ENCODE peak calls at places on chromosomes 11 and 22, in six cellular contexts. W is gastrocnemius medialis, Z is heart left ventricle, Y is IMR-90, A is WERI-Rb-1, L is AG04450. F is an unnamed sample.

GRCh38 chr11:15276616-15277015 is 161.9 kb downstream of the INSC start:
- DNase-seq in Y (peak; percentile 4), W (no peak), L (no peak), Z (no peak), A (peak; percentile 25), F (no peak)

GRCh38 chr22:48679656-48680555 is 1147.8 kb downstream of the BRD1 start:
- DNase-seq in Z (no peak), Y (no peak), L (no peak), W (no peak), A (no peak), F (no peak)

GRCh38 chr22:32919629-32920028 is 118.1 kb downstream of the TIMP3 start:
- DNase-seq in Z (no peak), A (no peak), Y (no peak), W (no peak), L (no peak), F (no peak)

GRCh38 chr11:125313271-125314222 is 149.0 kb downstream of the PKNOX2 start:
- DNase-seq in A (no peak), L (no peak), Z (peak; percentile 28), Y (peak; percentile 65), W (no peak), F (no peak)

GRCh38 chr11:18618341-18619025 is 15.7 kb downstream of the SPTY2D1 start:
- DNase-seq in A (no peak), L (no peak), W (no peak), Z (no peak), Y (peak; percentile 73), F (no peak)

GRCh38 chr22:22812031-22812905 is 75.3 kb upstream of the IGLL5 start:
- DNase-seq in Y (no peak), A (no peak), L (no peak), W (no peak), Z (no peak), F (no peak)

GRCh38 chr22:35997438-35997837 is 31.2 kb downstream of the RBFOX2 start:
- DNase-seq in Z (peak; percentile 21), A (no peak), Y (peak; percentile 81), L (no peak), W (no peak), F (no peak)

GRCh38 chr22:45335021-45335818 is 25.5 kb downstream of the FAM118A start:
- DNase-seq in A (peak; percentile 19), L (no peak), W (peak; percentile 64), Z (peak; percentile 81), Y (no peak), F (no peak)

GRCh38 chr11:12761029-12761428 is 86.8 kb downstream of the TEAD1 start:
- DNase-seq in L (peak; percentile 18), W (no peak), Z (no peak), A (no peak), Y (peak; percentile 58), F (no peak)

DNA sequence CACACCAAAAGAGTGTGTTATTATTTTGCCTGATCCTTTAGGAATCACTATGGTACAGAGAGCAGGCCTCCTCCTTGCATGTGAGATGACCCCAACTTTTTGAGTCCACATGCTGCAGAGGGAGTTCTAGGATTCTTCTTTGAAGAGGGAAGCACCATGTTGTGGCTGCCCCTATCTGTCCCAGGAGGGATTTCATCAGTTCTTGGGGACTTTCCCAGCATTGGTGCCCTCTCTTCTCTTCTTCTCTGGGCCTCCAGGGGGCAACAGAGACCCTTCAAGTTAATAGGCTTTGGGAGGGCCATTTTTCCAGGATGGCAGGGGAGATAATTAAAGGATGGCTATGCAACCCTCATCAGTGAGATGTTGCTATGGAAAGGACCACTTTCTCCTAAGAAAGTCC is 3.6 kb downstream of the MMP1 start:
- DNase-seq in L (no peak), Z (no peak), Y (peak; percentile 50), W (no peak), A (peak; percentile 58), F (no peak)
- TF ChIP-seq CTCF in L (peak; percentile 58), Z (peak; percentile 20), Y (peak; percentile 54), W (no peak), A (peak; percentile 47), F (no peak)

GRCh38 chr22:38302906-38303305 is 14.3 kb downstream of the CSNK1E start:
- DNase-seq in W (no peak), Y (no peak), A (no peak), Z (no peak), L (no peak), F (no peak)
- H3K27me3 ChIP-seq in W (no peaks in the 10 kb centered on the region), Y (no peaks in the 10 kb centered on the region), A (no peaks in the 10 kb centered on the region), Z (no peaks in the 10 kb centered on the region), L (no peaks in the 10 kb centered on the region), F (no peaks in the 10 kb centered on the region)

GRCh38 chr11:36092314-36093030 is 148.6 kb downstream of the LDLRAD3 start:
- DNase-seq in Y (peak; percentile 39), A (no peak), Z (no peak), W (no peak), L (no peak), F (no peak)

GRCh38 chr11:36090351-36091245 is 146.7 kb downstream of the LDLRAD3 start:
- DNase-seq in Y (no peak), Z (no peak), A (no peak), L (no peak), W (no peak), F (no peak)

GRCh38 chr11:36089920-36090319 is 146.1 kb downstream of the LDLRAD3 start:
- DNase-seq in A (no peak), L (no peak), W (no peak), Y (no peak), Z (no peak), F (no peak)

GRCh38 chr11:36093548-36093947 is 149.7 kb downstream of the LDLRAD3 start:
- DNase-seq in Z (no peak), W (no peak), A (no peak), Y (no peak), L (no peak), F (no peak)

DNA sequence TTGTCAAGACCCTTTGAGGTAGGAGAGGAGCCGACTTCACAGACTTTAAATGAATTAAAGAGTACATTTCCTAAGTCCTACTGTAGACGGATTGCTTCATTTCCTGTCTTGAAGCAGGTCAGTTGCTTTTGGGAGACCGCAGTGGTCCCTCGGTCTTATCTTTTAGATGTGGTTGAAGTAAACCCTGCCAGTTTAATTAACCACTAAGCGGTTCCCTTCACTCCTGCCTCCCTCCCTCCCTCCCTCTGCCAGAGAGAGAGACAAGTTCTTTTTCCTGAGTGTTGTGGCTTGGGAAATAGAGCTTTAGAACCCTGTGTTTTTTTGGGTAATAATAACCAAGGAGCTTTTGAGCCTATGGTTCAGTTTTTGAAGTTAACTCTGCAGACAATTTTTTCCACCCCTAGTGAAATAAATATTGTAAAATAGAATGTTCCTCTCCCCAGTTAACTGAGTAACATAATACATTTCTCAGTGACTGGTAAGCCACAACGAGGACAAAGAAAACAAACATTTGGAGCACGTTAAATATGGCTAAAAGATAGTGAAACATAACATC is 147.5 kb downstream of the LDLRAD3 start:
- DNase-seq in A (no peak), L (peak; percentile 13), W (no peak), Y (peak; percentile 79), Z (no peak), F (no peak)
- H3K27ac ChIP-seq in A (no peak overlapping the region), L (no peak overlapping the region), W (no peak overlapping the region), Y (peak overlapping the region; percentile 38), Z (no peak overlapping the region), F (peak overlapping the region; percentile 12)

GRCh38 chr11:117076941-117077659 is 21.1 kb downstream of the SIK3 start:
- DNase-seq in L (no peak), Y (no peak), W (no peak), A (no peak), Z (no peak), F (no peak)

GRCh38 chr11:117080370-117080769 is 17.9 kb downstream of the SIK3 start:
- DNase-seq in W (no peak), A (no peak), Z (no peak), Y (no peak), L (no peak), F (no peak)

GRCh38 chr11:117083011-117083940 is 15.0 kb downstream of the SIK3 start:
- DNase-seq in A (no peak), Y (no peak), W (no peak), Z (no peak), L (no peak), F (no peak)

GRCh38 chr11:117084992-117085391 is 13.2 kb downstream of the SIK3 start:
- DNase-seq in A (no peak), Z (no peak), Y (no peak), W (no peak), L (no peak), F (no peak)

GRCh38 chr11:117081908-117082307 is 16.3 kb downstream of the SIK3 start:
- DNase-seq in Z (no peak), L (no peak), A (no peak), Y (no peak), W (no peak), F (no peak)
- TF ChIP-seq CTCF in Z (no peak), L (no peak), A (no peak), Y (no peak), W (no peak), F (no peak)

DNA sequence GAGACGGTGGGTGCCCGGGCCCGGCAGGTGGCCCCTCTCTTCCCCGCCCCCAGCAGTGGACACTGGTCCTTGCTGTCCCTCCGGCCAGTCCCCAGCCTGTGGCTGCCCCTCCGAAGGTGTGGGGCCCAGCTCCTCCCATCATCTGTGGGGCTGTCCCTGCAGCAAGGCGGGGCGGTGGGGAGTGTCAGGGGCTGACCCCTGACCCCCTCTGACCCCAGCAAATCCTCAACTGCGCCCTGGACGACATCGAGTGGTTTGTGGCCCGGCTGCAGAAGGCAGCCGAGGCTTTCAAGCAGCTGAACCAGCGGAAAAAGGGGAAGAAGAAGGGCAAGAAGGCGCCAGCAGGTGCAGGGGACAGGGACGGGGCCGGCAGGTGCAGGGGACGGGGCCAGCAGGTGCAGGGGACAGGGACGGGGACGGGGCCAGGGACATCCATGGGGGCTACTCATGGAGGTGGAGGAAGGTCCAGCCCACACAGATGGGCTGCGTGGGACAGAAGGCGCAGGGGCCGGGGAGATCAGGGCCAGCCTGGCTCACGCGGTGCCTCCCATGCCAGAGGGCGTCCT is 15.4 kb downstream of the EPS8L2 start:
- DNase-seq in L (no peak), A (no peak), Z (no peak), W (no peak), Y (no peak), F (no peak)
- H3K27me3 ChIP-seq in L (peaks cover 30% of the 10 kb centered on the region), A (peaks cover 27% of the 10 kb centered on the region), Z (peaks cover 56% of the 10 kb centered on the region), W (peaks cover 68% of the 10 kb centered on the region), Y (peaks cover 9% of the 10 kb centered on the region), F (peaks cover 72% of the 10 kb centered on the region)

GRCh38 chr22:43263645-43264514 is 76.9 kb upstream of the TTLL12 start:
- DNase-seq in Y (peak; percentile 88), W (no peak), L (peak; percentile 15), A (no peak), Z (peak; percentile 51), F (peak; percentile 30)
- H3K27ac ChIP-seq in Y (no peak overlapping the region), W (no peak overlapping the region), L (no peak overlapping the region), A (no peak overlapping the region), Z (no peak overlapping the region), F (no peak overlapping the region)